ENCODE peak calls at places on chromosomes 2 and 18, in ten cellular contexts. One of them, this sample, is unnamed.

GRCh38 chr2:85314884-85315242 is 12.9 kb downstream of the TGOLN2 start:
- DNase-seq in choroid plexus epithelial cell: no peak
- DNase-seq in IMR-90: no peak
- DNase-seq in bronchial epithelial cell: no peak
- DNase-seq in foreskin fibroblast: no peak
- DNase-seq in tibial artery: no peak
- DNase-seq in endothelial cell: no peak
- DNase-seq in CD4-positive, alpha-beta T cell: no peak
- DNase-seq in Peyer's patch: peak
- DNase-seq in GM12878: no peak
- DNase-seq in this sample: no peak

GRCh38 chr2:187542123-187542522 is 12.1 kb downstream of the TFPI start:
- DNase-seq in foreskin fibroblast: no peak
- DNase-seq in bronchial epithelial cell: no peak
- DNase-seq in Peyer's patch: no peak
- DNase-seq in IMR-90: no peak
- DNase-seq in choroid plexus epithelial cell: peak
- DNase-seq in GM12878: no peak
- DNase-seq in CD4-positive, alpha-beta T cell: no peak
- DNase-seq in endothelial cell: no peak
- DNase-seq in tibial artery: no peak
- DNase-seq in this sample: no peak

GRCh38 chr2:2763998-2764355 is 432.9 kb upstream of the MYT1L start:
- DNase-seq in CD4-positive, alpha-beta T cell: no peak
- DNase-seq in GM12878: no peak
- DNase-seq in IMR-90: no peak
- DNase-seq in bronchial epithelial cell: no peak
- DNase-seq in foreskin fibroblast: no peak
- DNase-seq in Peyer's patch: no peak
- DNase-seq in choroid plexus epithelial cell: no peak
- DNase-seq in endothelial cell: no peak
- DNase-seq in tibial artery: no peak
- DNase-seq in this sample: no peak

GRCh38 chr18:808502-808901 is 3.5 kb downstream of the YES1 start:
- DNase-seq in endothelial cell: no peak
- DNase-seq in foreskin fibroblast: no peak
- DNase-seq in IMR-90: no peak
- DNase-seq in bronchial epithelial cell: no peak
- DNase-seq in GM12878: no peak
- DNase-seq in Peyer's patch: no peak
- DNase-seq in choroid plexus epithelial cell: no peak
- DNase-seq in CD4-positive, alpha-beta T cell: no peak
- DNase-seq in tibial artery: no peak
- DNase-seq in this sample: no peak

GRCh38 chr18:34802938-34803337 is 92.8 kb downstream of the DTNA start:
- DNase-seq in GM12878: no peak
- DNase-seq in bronchial epithelial cell: no peak
- DNase-seq in choroid plexus epithelial cell: no peak
- DNase-seq in tibial artery: no peak
- DNase-seq in IMR-90: peak
- DNase-seq in CD4-positive, alpha-beta T cell: no peak
- DNase-seq in foreskin fibroblast: no peak
- DNase-seq in Peyer's patch: no peak
- DNase-seq in endothelial cell: no peak
- DNase-seq in this sample: no peak

GRCh38 chr2:157238296-157238695 is 19.2 kb upstream of the GALNT5 start:
- DNase-seq in tibial artery: no peak
- DNase-seq in bronchial epithelial cell: no peak
- DNase-seq in foreskin fibroblast: no peak
- DNase-seq in GM12878: no peak
- DNase-seq in choroid plexus epithelial cell: no peak
- DNase-seq in endothelial cell: no peak
- DNase-seq in Peyer's patch: no peak
- DNase-seq in IMR-90: no peak
- DNase-seq in CD4-positive, alpha-beta T cell: no peak
- DNase-seq in this sample: no peak

GRCh38 chr2:1754046-1754445 is 9.7 kb upstream of the PXDN start:
- DNase-seq in CD4-positive, alpha-beta T cell: no peak
- DNase-seq in IMR-90: no peak
- DNase-seq in bronchial epithelial cell: no peak
- DNase-seq in GM12878: no peak
- DNase-seq in endothelial cell: no peak
- DNase-seq in choroid plexus epithelial cell: no peak
- DNase-seq in Peyer's patch: no peak
- DNase-seq in foreskin fibroblast: no peak
- DNase-seq in tibial artery: no peak
- DNase-seq in this sample: no peak

GRCh38 chr2:110794951-110795350 is 62.6 kb downstream of the ACOXL start:
- DNase-seq in endothelial cell: no peak
- DNase-seq in IMR-90: no peak
- DNase-seq in bronchial epithelial cell: no peak
- DNase-seq in choroid plexus epithelial cell: no peak
- DNase-seq in Peyer's patch: no peak
- DNase-seq in CD4-positive, alpha-beta T cell: no peak
- DNase-seq in tibial artery: no peak
- DNase-seq in GM12878: no peak
- DNase-seq in foreskin fibroblast: no peak
- DNase-seq in this sample: no peak

GRCh38 chr18:75167759-75168211 is 41.2 kb downstream of the PTGR3 start:
- DNase-seq in foreskin fibroblast: no peak
- DNase-seq in choroid plexus epithelial cell: no peak
- DNase-seq in endothelial cell: no peak
- DNase-seq in bronchial epithelial cell: no peak
- DNase-seq in CD4-positive, alpha-beta T cell: no peak
- DNase-seq in tibial artery: no peak
- DNase-seq in GM12878: no peak
- DNase-seq in IMR-90: peak
- DNase-seq in Peyer's patch: no peak
- DNase-seq in this sample: no peak

GRCh38 chr2:27887830-27888229 is 2.4 kb downstream of the RBKS start:
- DNase-seq in choroid plexus epithelial cell: no peak
- DNase-seq in IMR-90: no peak
- DNase-seq in tibial artery: no peak
- DNase-seq in GM12878: no peak
- DNase-seq in endothelial cell: no peak
- DNase-seq in Peyer's patch: no peak
- DNase-seq in bronchial epithelial cell: no peak
- DNase-seq in foreskin fibroblast: no peak
- DNase-seq in CD4-positive, alpha-beta T cell: no peak
- DNase-seq in this sample: no peak

GRCh38 chr2:127508621-127509034 is 17.7 kb downstream of the IWS1 start:
- DNase-seq in tibial artery: peak
- DNase-seq in endothelial cell: no peak
- DNase-seq in choroid plexus epithelial cell: peak
- DNase-seq in GM12878: no peak
- DNase-seq in IMR-90: peak
- DNase-seq in bronchial epithelial cell: peak
- DNase-seq in CD4-positive, alpha-beta T cell: no peak
- DNase-seq in foreskin fibroblast: peak
- DNase-seq in Peyer's patch: no peak
- DNase-seq in this sample: no peak

GRCh38 chr2:230219419-230220331 is at the start of gene SP110:
- DNase-seq in Peyer's patch: peak
- DNase-seq in tibial artery: peak
- DNase-seq in IMR-90: peak
- DNase-seq in bronchial epithelial cell: peak
- DNase-seq in GM12878: peak
- DNase-seq in CD4-positive, alpha-beta T cell: peak
- DNase-seq in foreskin fibroblast: peak
- DNase-seq in endothelial cell: peak
- DNase-seq in choroid plexus epithelial cell: peak
- DNase-seq in this sample: peak

DNA sequence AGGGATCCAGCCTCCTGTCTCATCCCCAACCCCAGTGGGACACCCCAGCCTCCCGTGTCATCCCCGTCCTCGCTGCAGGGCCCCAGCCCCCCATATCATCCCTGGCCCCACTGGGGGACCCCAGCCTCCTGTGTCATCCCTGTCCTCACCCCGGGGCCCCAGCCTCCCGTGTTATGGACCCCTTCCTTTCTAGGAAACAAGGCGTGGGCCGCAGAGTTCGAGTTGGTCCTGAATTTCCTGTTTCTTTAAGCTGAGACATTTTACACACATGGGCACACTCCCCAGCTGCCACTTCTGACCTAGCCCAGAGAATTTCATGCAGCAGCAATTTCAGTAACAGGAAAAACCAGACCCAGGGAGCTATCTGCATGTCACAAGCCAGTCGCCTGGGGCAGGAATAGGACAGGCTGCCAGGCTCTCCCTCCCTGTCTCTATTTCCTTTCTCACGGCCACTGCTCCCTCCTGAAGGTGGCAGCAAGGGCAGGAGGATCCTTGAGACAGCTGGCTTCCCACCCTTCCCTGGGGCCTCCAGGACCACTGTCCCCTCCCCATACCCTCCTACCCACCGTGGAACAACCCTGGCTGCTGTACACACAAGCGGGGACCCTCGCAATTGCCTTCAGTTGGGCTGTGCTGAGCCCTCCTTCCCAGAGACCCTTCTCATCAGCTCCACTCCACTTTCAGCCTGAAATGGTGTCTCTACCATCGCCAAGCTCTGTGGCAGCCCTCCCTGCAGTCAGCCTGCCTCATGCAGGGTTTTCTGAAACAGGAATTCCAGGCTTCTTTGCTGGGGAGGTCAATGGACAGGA is 141.9 kb upstream of the ID2 start:
- DNase-seq in GM12878: no peak
- DNase-seq in CD4-positive, alpha-beta T cell: no peak
- DNase-seq in choroid plexus epithelial cell: no peak
- DNase-seq in bronchial epithelial cell: peak
- DNase-seq in Peyer's patch: no peak
- DNase-seq in foreskin fibroblast: no peak
- DNase-seq in tibial artery: peak
- DNase-seq in endothelial cell: no peak
- DNase-seq in IMR-90: no peak
- DNase-seq in this sample: no peak
- TF ChIP-seq CTCF in GM12878: no peak
- TF ChIP-seq CTCF in CD4-positive, alpha-beta T cell: no peak
- TF ChIP-seq CTCF in choroid plexus epithelial cell: peak
- TF ChIP-seq CTCF in bronchial epithelial cell: no peak
- TF ChIP-seq CTCF in Peyer's patch: no peak
- TF ChIP-seq CTCF in foreskin fibroblast: no peak
- TF ChIP-seq CTCF in tibial artery: no peak
- TF ChIP-seq CTCF in endothelial cell: no peak
- TF ChIP-seq CTCF in IMR-90: no peak
- TF ChIP-seq CTCF in this sample: no peak

DNA sequence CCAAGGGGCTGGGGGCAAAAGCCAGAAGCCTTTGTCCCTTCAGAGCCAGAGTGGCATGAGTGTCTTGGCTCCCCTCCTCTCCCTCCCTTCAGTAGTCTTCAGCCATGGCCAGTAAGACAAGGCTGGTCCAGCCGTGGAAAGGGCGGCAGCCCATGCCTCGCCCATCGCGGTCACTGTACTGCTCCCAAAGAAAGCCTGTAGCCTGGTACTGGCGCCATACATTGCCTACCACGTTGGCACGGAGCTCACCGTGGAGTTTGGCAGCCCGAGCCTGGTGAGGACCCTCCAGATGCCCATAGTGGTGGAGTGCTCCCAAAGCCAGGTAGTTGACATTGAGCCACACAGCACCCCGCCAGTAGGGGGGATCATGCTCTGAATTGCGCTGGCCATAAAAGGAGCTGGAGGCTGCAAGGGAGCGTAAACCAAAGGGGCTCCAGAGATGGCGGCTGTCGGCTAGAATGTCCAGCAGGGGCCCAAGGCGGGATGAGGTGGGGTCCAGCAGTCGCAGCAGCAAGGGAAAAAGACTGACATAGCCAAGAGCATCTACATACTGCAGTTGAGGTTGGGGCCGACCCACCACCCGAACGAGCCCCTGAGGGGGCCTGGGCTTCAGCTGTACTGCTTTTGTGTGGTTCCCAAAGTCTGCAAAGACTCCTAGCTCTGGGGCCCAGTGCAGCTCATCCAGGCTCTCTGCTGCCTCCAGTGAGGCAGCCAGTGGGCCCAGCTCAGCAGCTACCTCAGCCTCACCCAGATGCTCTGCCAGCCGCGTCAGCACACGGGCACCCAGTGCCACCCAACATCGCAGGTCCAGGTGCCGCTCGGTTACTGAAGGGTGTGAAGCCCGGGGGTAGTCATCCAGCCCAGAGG is 3.2 kb downstream of the WBP1 start:
- DNase-seq in CD4-positive, alpha-beta T cell: no peak
- DNase-seq in choroid plexus epithelial cell: no peak
- DNase-seq in tibial artery: no peak
- DNase-seq in endothelial cell: peak
- DNase-seq in foreskin fibroblast: no peak
- DNase-seq in Peyer's patch: no peak
- DNase-seq in bronchial epithelial cell: no peak
- DNase-seq in IMR-90: no peak
- DNase-seq in GM12878: no peak
- DNase-seq in this sample: no peak
- TF ChIP-seq CTCF in CD4-positive, alpha-beta T cell: no peak
- TF ChIP-seq CTCF in choroid plexus epithelial cell: peak
- TF ChIP-seq CTCF in tibial artery: no peak
- TF ChIP-seq CTCF in endothelial cell: no peak
- TF ChIP-seq CTCF in foreskin fibroblast: peak
- TF ChIP-seq CTCF in Peyer's patch: no peak
- TF ChIP-seq CTCF in bronchial epithelial cell: peak
- TF ChIP-seq CTCF in IMR-90: peak
- TF ChIP-seq CTCF in GM12878: peak
- TF ChIP-seq CTCF in this sample: no peak

GRCh38 chr18:10232062-10232461 is 222.4 kb upstream of the APCDD1 start:
- DNase-seq in CD4-positive, alpha-beta T cell: no peak
- DNase-seq in IMR-90: no peak
- DNase-seq in foreskin fibroblast: no peak
- DNase-seq in tibial artery: no peak
- DNase-seq in endothelial cell: no peak
- DNase-seq in GM12878: no peak
- DNase-seq in choroid plexus epithelial cell: peak
- DNase-seq in bronchial epithelial cell: no peak
- DNase-seq in Peyer's patch: no peak
- DNase-seq in this sample: no peak
- TF ChIP-seq CTCF in CD4-positive, alpha-beta T cell: no peak
- TF ChIP-seq CTCF in IMR-90: no peak
- TF ChIP-seq CTCF in foreskin fibroblast: no peak
- TF ChIP-seq CTCF in tibial artery: no peak
- TF ChIP-seq CTCF in endothelial cell: no peak
- TF ChIP-seq CTCF in GM12878: no peak
- TF ChIP-seq CTCF in choroid plexus epithelial cell: no peak
- TF ChIP-seq CTCF in bronchial epithelial cell: no peak
- TF ChIP-seq CTCF in Peyer's patch: no peak
- TF ChIP-seq CTCF in this sample: no peak

GRCh38 chr2:94986392-94986963 is 39.0 kb upstream of the MAL start:
- DNase-seq in GM12878: peak
- DNase-seq in foreskin fibroblast: peak
- DNase-seq in choroid plexus epithelial cell: peak
- DNase-seq in endothelial cell: peak
- DNase-seq in CD4-positive, alpha-beta T cell: peak
- DNase-seq in tibial artery: no peak
- DNase-seq in IMR-90: peak
- DNase-seq in bronchial epithelial cell: peak
- DNase-seq in Peyer's patch: no peak
- DNase-seq in this sample: no peak
- TF ChIP-seq CTCF in GM12878: peak
- TF ChIP-seq CTCF in foreskin fibroblast: peak
- TF ChIP-seq CTCF in choroid plexus epithelial cell: peak
- TF ChIP-seq CTCF in endothelial cell: peak
- TF ChIP-seq CTCF in CD4-positive, alpha-beta T cell: peak
- TF ChIP-seq CTCF in tibial artery: peak
- TF ChIP-seq CTCF in IMR-90: peak
- TF ChIP-seq CTCF in bronchial epithelial cell: peak
- TF ChIP-seq CTCF in Peyer's patch: no peak
- TF ChIP-seq CTCF in this sample: no peak

This sample was measured in activated B cell treated with CpG ODN at 0.5 μM for 24 hours.